ENCODE peak calls at places on chromosomes 6 and 20, in five cellular contexts. R is amniotic stem cell; C is activated naive CD4-positive, alpha-beta T cell treated with anti-CD3 and anti-CD28 coated beads, Interleukin-2, amount 50 U/mL, for 72 hours; A is stimulated activated CD8-positive, alpha-beta memory T cell treated with anti-CD3 and anti-CD28 coated beads, Interleukin-12 subunit alpha, Interleukin-12 subunit beta, amount 100 ng/mL, for 4 hours; G is astrocyte of the cerebellum. S is an unnamed sample.

GRCh38 chr6:70790483-70790882 is 122.8 kb downstream of the SMAP1 start:
- DNase-seq in R (no peak), C (no peak), A (no peak), G (no peak), S (no peak)

GRCh38 chr20:45404438-45404837 is 3.7 kb upstream of the DBNDD2 start:
- DNase-seq in R (no peak), C (no peak), A (no peak), G (no peak), S (no peak)

GRCh38 chr6:22435151-22435550 is 134.2 kb upstream of the HDGFL1 start:
- DNase-seq in R (no peak), C (no peak), A (no peak), G (no peak), S (no peak)

GRCh38 chr6:40896696-40897095 is 142.3 kb downstream of the UNC5CL start:
- DNase-seq in R (no peak), C (no peak), A (no peak), G (peak), S (no peak)

GRCh38 chr20:32566379-32567374 is 18.5 kb downstream of the NOL4L start:
- DNase-seq in R (no peak), C (no peak), A (no peak), G (no peak), S (no peak)

GRCh38 chr6:129073651-129074419 is 190.9 kb downstream of the LAMA2 start:
- DNase-seq in R (no peak), C (no peak), A (no peak), G (no peak), S (no peak)

GRCh38 chr20:12012241-12013222 is 94.8 kb downstream of the BTBD3 start:
- DNase-seq in R (no peak), C (peak), A (no peak), G (peak), S (peak)

GRCh38 chr6:158042245-158042798 is 60.7 kb downstream of the SYNJ2 start:
- DNase-seq in R (peak), C (no peak), A (no peak), G (peak), S (no peak)

GRCh38 chr6:25257686-25258348 is 21.4 kb upstream of the CARMIL1 start:
- DNase-seq in R (no peak), C (no peak), A (no peak), G (no peak), S (no peak)

GRCh38 chr20:47354388-47354709 is 2.1 kb downstream of the ZMYND8 start:
- DNase-seq in R (no peak), C (no peak), A (no peak), G (no peak), S (no peak)